ENCODE peak calls at places on chromosomes 16 and 17, in nine cellular contexts. H is fibroblast of lung; M is stimulated activated CD4-positive, alpha-beta T cell treated with anti-CD3 and anti-CD28 coated beads, Interleukin-4, amount 100 ng/mL, for 24 hours; Z is T-helper 2 cell; N is endothelial cell; C is mesothelial cell of epicardium; R is Kasumi-1; D is stimulated activated CD8-positive, alpha-beta memory T cell treated with anti-CD3 and anti-CD28 coated beads, Interleukin-7, amount 100 ng/mL, for 1 hour; X is GM04503. G is an unnamed sample.

GRCh38 chr16:73697336-73697735 is 599.3 kb upstream of the PSMD7 start:
- DNase-seq in H (no peak), M (no peak), Z (no peak), N (no peak), C (no peak), R (no peak), D (no peak), X (no peak), G (no peak)

GRCh38 chr17:16886655-16887322 is 85.1 kb downstream of the TNFRSF13B start:
- DNase-seq in H (no peak), M (no peak), Z (no peak), N (no peak), C (no peak), R (no peak), D (no peak), X (no peak), G (no peak)

GRCh38 chr17:40415390-40415789 is 2.3 kb downstream of the TOP2A start:
- DNase-seq in H (peak; percentile 74), M (no peak), Z (no peak), N (no peak), C (no peak), R (peak; percentile 55), D (no peak), X (no peak), G (no peak)

GRCh38 chr17:32161506-32162365 is 19.4 kb downstream of the RHOT1 start:
- DNase-seq in H (peak; percentile 91), M (no peak), Z (no peak), N (no peak), C (no peak), R (no peak), D (no peak), X (peak; percentile 51), G (no peak)

GRCh38 chr16:30490210-30490609 is 17.7 kb downstream of the ITGAL start:
- DNase-seq in H (no peak), M (no peak), Z (no peak), N (no peak), C (no peak), R (no peak), D (no peak), X (no peak), G (no peak)

GRCh38 chr16:72312862-72313261 is 140.9 kb upstream of the PMFBP1 start:
- DNase-seq in H (peak; percentile 68), M (no peak), Z (no peak), N (no peak), C (no peak), R (no peak), D (no peak), X (no peak), G (no peak)

GRCh38 chr16:49473131-49473530 is 99.5 kb downstream of the C16orf78 start:
- DNase-seq in H (no peak), M (no peak), Z (no peak), N (no peak), C (no peak), R (no peak), D (no peak), X (no peak), G (no peak)

GRCh38 chr17:81336930-81337325 is 41.8 kb upstream of the SLC38A10 start:
- DNase-seq in H (no peak), M (no peak), Z (no peak), N (no peak), C (no peak), R (no peak), D (no peak), X (no peak), G (no peak)

GRCh38 chr16:57106767-57107166 is 14.4 kb downstream of the CPNE2 start:
- DNase-seq in H (no peak), M (no peak), Z (no peak), N (no peak), C (no peak), R (no peak), D (no peak), X (no peak), G (no peak)

GRCh38 chr17:78206298-78206697 is 7.8 kb upstream of the BIRC5 start:
- DNase-seq in H (no peak), M (no peak), Z (no peak), N (no peak), C (no peak), R (peak; percentile 12), D (no peak), X (no peak), G (no peak)

GRCh38 chr17:43456661-43457361 is 27.0 kb upstream of the DHX8 start:
- DNase-seq in H (peak; percentile 71), M (no peak), Z (no peak), N (no peak), C (no peak), R (peak; percentile 8), D (no peak), X (no peak), G (no peak)

GRCh38 chr17:73400915-73401545 is 89.2 kb upstream of the CDC42EP4 start:
- DNase-seq in H (no peak), M (no peak), Z (no peak), N (no peak), C (no peak), R (no peak), D (no peak), X (no peak), G (no peak)

GRCh38 chr17:82826956-82827355 is 12.9 kb downstream of the ZNF750 start:
- DNase-seq in H (no peak), M (no peak), Z (no peak), N (no peak), C (no peak), R (no peak), D (no peak), X (no peak), G (no peak)

GRCh38 chr16:58393138-58393504 is 850 bp downstream of the GINS3 start:
- DNase-seq in H (no peak), M (no peak), Z (no peak), N (no peak), C (no peak), R (peak; percentile 39), D (no peak), X (no peak), G (no peak)

GRCh38 chr17:78678711-78679110 is 101.5 kb upstream of the DNAH17 start:
- DNase-seq in H (no peak), M (no peak), Z (no peak), N (no peak), C (no peak), R (no peak), D (no peak), X (no peak), G (no peak)

GRCh38 chr17:77343031-77343866 is 202.5 kb downstream of the SEC14L1 start:
- DNase-seq in H (no peak), M (peak; percentile 5), Z (no peak), N (no peak), C (no peak), R (no peak), D (no peak), X (no peak), G (no peak)

GRCh38 chr16:790086-790485 is 1.7 kb downstream of the CHTF18 start:
- DNase-seq in H (no peak), M (no peak), Z (no peak), N (no peak), C (no peak), R (no peak), D (no peak), X (no peak), G (no peak)

GRCh38 chr16:69106491-69107291 is 1.2 kb downstream of the HAS3 start:
- DNase-seq in H (no peak), M (no peak), Z (no peak), N (no peak), C (no peak), R (no peak), D (no peak), X (no peak), G (no peak)

GRCh38 chr16:2386990-2387389 is 42.3 kb upstream of the CCNF start:
- DNase-seq in H (no peak), M (no peak), Z (no peak), N (peak; percentile 6), C (no peak), R (no peak), D (no peak), X (no peak), G (no peak)

GRCh38 chr17:46159686-46160085 is 33.5 kb downstream of the KANSL1 start:
- DNase-seq in H (peak; percentile 36), M (no peak), Z (no peak), N (no peak), C (no peak), R (no peak), D (no peak), X (peak; percentile 31), G (no peak)

GRCh38 chr17:45334231-45334630 is 17.4 kb upstream of the MAP3K14 start:
- DNase-seq in H (no peak), M (no peak), Z (no peak), N (no peak), C (no peak), R (no peak), D (no peak), X (no peak), G (no peak)

GRCh38 chr17:79005063-79005861 is 4.3 kb downstream of the CANT1 start:
- DNase-seq in H (no peak), M (no peak), Z (no peak), N (no peak), C (no peak), R (no peak), D (no peak), X (no peak), G (no peak)

GRCh38 chr16:48383877-48384304 is 1.3 kb downstream of the SIAH1 start:
- DNase-seq in H (no peak), M (no peak), Z (no peak), N (no peak), C (no peak), R (peak; percentile 16), D (no peak), X (no peak), G (no peak)

GRCh38 chr17:6853764-6854442 is 22.4 kb upstream of the TEKT1 start:
- DNase-seq in H (no peak), M (peak; percentile 28), Z (no peak), N (peak; percentile 16), C (peak; percentile 50), R (no peak), D (no peak), X (no peak), G (no peak)

GRCh38 chr17:39235555-39236221 is 9.9 kb upstream of the STAC2 start:
- DNase-seq in H (peak; percentile 53), M (peak; percentile 46), Z (no peak), N (peak; percentile 65), C (no peak), R (peak; percentile 94), D (no peak), X (no peak), G (peak; percentile 51)

GRCh38 chr17:76147211-76148014 is 6.4 kb upstream of the FOXJ1 start:
- DNase-seq in H (peak; percentile 48), M (no peak), Z (no peak), N (no peak), C (no peak), R (peak; percentile 71), D (no peak), X (no peak), G (no peak)

GRCh38 chr17:63435681-63436522 is 10.2 kb downstream of the CYB561 start:
- DNase-seq in H (no peak), M (no peak), Z (no peak), N (no peak), C (no peak), R (no peak), D (no peak), X (no peak), G (no peak)

GRCh38 chr16:89295915-89296314 is 78.4 kb downstream of the ZNF778 start:
- DNase-seq in H (no peak), M (no peak), Z (no peak), N (no peak), C (no peak), R (no peak), D (no peak), X (no peak), G (no peak)

GRCh38 chr16:56713794-56714193 is 16.1 kb upstream of the NUP93 start:
- DNase-seq in H (no peak), M (no peak), Z (no peak), N (no peak), C (no peak), R (no peak), D (no peak), X (no peak), G (no peak)

GRCh38 chr16:80837421-80838263 is 33.2 kb upstream of the CDYL2 start:
- DNase-seq in H (no peak), M (no peak), Z (no peak), N (no peak), C (no peak), R (no peak), D (no peak), X (no peak), G (no peak)

GRCh38 chr16:3443108-3444031 is at the start of the genes NAA60 and ZNF597:
- DNase-seq in H (peak; percentile 94), M (peak; percentile 86), Z (peak; percentile 49), N (peak; percentile 66), C (peak; percentile 73), R (no peak), D (peak; percentile 49), X (peak; percentile 75), G (peak; percentile 77)

G was measured in CMK.